ENCODE peak calls at places on chromosomes 5 and 9, in five cellular contexts. J, K, Y, U and S are unnamed samples.

GRCh38 chr5:151671979-151672378 is 14.7 kb downstream of the SPARC start:
- DNase-seq in J (no peak), K (no peak), Y (no peak), U (no peak), S (no peak)

GRCh38 chr5:54722846-54723433 is 205.4 kb downstream of the SNX18 start:
- DNase-seq in J (no peak), K (no peak), Y (no peak), U (no peak), S (no peak)

GRCh38 chr5:78574157-78574673 is 74.4 kb downstream of the LHFPL2 start:
- DNase-seq in J (peak; percentile 63), K (no peak), Y (no peak), U (no peak), S (no peak)

GRCh38 chr9:98117984-98118639 is 910 bp downstream of the TRIM14 start:
- DNase-seq in J (no peak), K (no peak), Y (peak; percentile 34), U (peak; percentile 58), S (peak; percentile 58)

GRCh38 chr9:98428452-98428851 is 173.0 kb upstream of the TBC1D2 start:
- DNase-seq in J (no peak), K (no peak), Y (no peak), U (no peak), S (no peak)

GRCh38 chr5:75640395-75640794 is 29.1 kb downstream of the ANKDD1B start:
- DNase-seq in J (no peak), K (no peak), Y (no peak), U (no peak), S (no peak)

GRCh38 chr9:35882265-35882848 is 12.2 kb upstream of the OR13J1 start:
- DNase-seq in J (peak; percentile 88), K (peak; percentile 92), Y (peak; percentile 76), U (peak; percentile 66), S (peak; percentile 70)

GRCh38 chr5:149961186-149961685 is 678 bp downstream of the SLC26A2 start:
- DNase-seq in J (no peak), K (no peak), Y (no peak), U (no peak), S (no peak)

GRCh38 chr5:181281077-181281983 is 20.4 kb upstream of the TRIM52 start:
- DNase-seq in J (no peak), K (no peak), Y (no peak), U (no peak), S (no peak)

GRCh38 chr9:109264865-109265532 is 55.9 kb downstream of the EPB41L4B start:
- DNase-seq in J (no peak), K (peak; percentile 67), Y (no peak), U (peak; percentile 79), S (no peak)

GRCh38 chr5:109945097-109945678 is 255.5 kb downstream of the MAN2A1 start:
- DNase-seq in J (no peak), K (no peak), Y (no peak), U (no peak), S (no peak)

GRCh38 chr9:128747233-128747632 is 23.3 kb upstream of the ZDHHC12 start:
- DNase-seq in J (no peak), K (no peak), Y (no peak), U (no peak), S (no peak)
- H3K27me3 ChIP-seq in J (no peaks in the 10 kb centered on the region), K (no peaks in the 10 kb centered on the region), Y (no peaks in the 10 kb centered on the region), U (no peaks in the 10 kb centered on the region), S (no peaks in the 10 kb centered on the region)

DNA sequence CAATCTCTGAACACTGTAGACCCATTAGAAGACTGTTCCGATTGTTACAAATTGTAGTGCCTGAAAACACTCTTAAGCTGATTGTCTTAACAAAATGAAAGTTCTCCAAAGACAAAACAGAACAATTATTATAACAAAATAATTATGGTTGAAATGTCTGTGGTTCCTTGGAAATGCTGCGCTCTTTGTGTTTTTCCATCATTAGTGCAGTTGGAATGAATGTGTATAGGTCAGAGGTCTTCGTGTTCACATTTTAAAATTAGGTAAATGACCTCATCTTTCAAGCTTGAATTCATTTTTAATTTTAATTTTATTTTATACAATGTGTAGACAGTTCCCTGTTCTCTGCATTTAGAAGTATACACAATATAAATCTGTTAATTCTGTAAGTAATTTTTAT is 56.7 kb upstream of the NXNL2 start:
- DNase-seq in J (no peak), K (no peak), Y (no peak), U (no peak), S (no peak)
- H3K4me1 ChIP-seq in J (no peaks in the 10 kb centered on the region), K (no peaks in the 10 kb centered on the region), Y (no peaks in the 10 kb centered on the region), U (no peaks in the 10 kb centered on the region), S (no peaks in the 10 kb centered on the region)

GRCh38 chr5:88826959-88827585 is 55.9 kb downstream of the MEF2C start:
- DNase-seq in J (no peak), K (peak; percentile 64), Y (no peak), U (no peak), S (no peak)
- H3K4me3 ChIP-seq in J (no peak overlapping the region), K (no peak overlapping the region), Y (no peak overlapping the region), U (no peak overlapping the region), S (no peak overlapping the region)

GRCh38 chr9:129484325-129485000 is 136.4 kb downstream of the C9orf50 start:
- DNase-seq in J (no peak), K (no peak), Y (no peak), U (no peak), S (no peak)
- H3K27me3 ChIP-seq in J (no peaks in the 10 kb centered on the region), K (no peaks in the 10 kb centered on the region), Y (peaks cover 3% of the 10 kb centered on the region), U (no peaks in the 10 kb centered on the region), S (no peaks in the 10 kb centered on the region)

GRCh38 chr5:131274341-131275063 is 10.6 kb downstream of the CDC42SE2 start:
- DNase-seq in J (no peak), K (no peak), Y (no peak), U (no peak), S (no peak)
- H3K4me1 ChIP-seq in J (peaks cover 23% of the 10 kb centered on the region), K (peaks cover 7% of the 10 kb centered on the region), Y (peaks cover 84% of the 10 kb centered on the region), U (peaks cover 18% of the 10 kb centered on the region), S (peaks cover 93% of the 10 kb centered on the region)

GRCh38 chr5:1010181-1010510 is 1.5 kb downstream of the NKD2 start:
- DNase-seq in J (peak; percentile 15), K (peak; percentile 58), Y (no peak), U (no peak), S (no peak)

GRCh38 chr5:1007221-1007680 is 1.4 kb upstream of the NKD2 start:
- DNase-seq in J (peak; percentile 36), K (peak; percentile 62), Y (no peak), U (peak; percentile 1), S (no peak)

GRCh38 chr5:1009359-1010180 is 968 bp downstream of the NKD2 start:
- DNase-seq in J (peak; percentile 30), K (peak; percentile 61), Y (no peak), U (peak; percentile 1), S (no peak)

GRCh38 chr5:1007681-1008450 is 736 bp upstream of the NKD2 start:
- DNase-seq in J (peak; percentile 45), K (peak; percentile 64), Y (no peak), U (peak; percentile 1), S (no peak)

GRCh38 chr5:1008451-1009358 is at the start of gene NKD2:
- DNase-seq in J (peak; percentile 51), K (peak; percentile 67), Y (peak; percentile 11), U (peak; percentile 10), S (peak; percentile 48)
- H3K4me3 ChIP-seq in J (peak within 1 kb of the TSS; percentile 55), K (peak within 1 kb of the TSS; percentile 34), Y (no peak within 1 kb of the TSS), U (peak within 1 kb of the TSS; percentile 35), S (no peak within 1 kb of the TSS)

DNA sequence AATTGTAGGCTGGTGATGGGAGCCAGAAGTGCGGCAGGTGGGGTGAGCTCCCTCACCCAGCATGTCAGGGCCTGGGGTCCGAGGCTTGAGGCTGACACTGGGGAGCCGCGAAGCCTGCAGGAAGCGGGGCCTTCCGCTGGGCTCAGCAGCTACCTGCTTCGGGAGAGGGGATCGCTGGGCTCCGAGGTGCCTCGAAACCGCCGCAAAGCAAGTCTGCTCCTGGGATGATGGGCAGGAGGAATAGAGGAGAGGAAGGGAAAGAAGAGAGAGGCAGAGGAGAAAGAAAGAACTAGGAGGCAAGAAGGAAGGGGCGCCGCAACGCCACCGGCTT is 1.5 kb upstream of the PRDM12 start:
- DNase-seq in J (no peak), K (no peak), Y (no peak), U (no peak), S (no peak)
- H3K27me3 ChIP-seq in J (peaks cover 100% of the 10 kb centered on the region), K (peaks cover 100% of the 10 kb centered on the region), Y (peaks cover 39% of the 10 kb centered on the region), U (peaks cover 82% of the 10 kb centered on the region), S (peaks cover 29% of the 10 kb centered on the region)